ENCODE peak calls at places on chromosomes 13 and 19, in seven cellular contexts. T, S, Y, Q, D, G and Z are unnamed samples.

GRCh38 chr13:34512811-34513210 is 429.3 kb upstream of the NBEA start:
- DNase-seq in G (no peak), Q (no peak), Y (no peak), D (no peak), T (no peak), S (no peak), Z (no peak)

GRCh38 chr19:21101511-21102242 is 19.7 kb downstream of the ZNF714 start:
- DNase-seq in Q (no peak), D (no peak), Y (no peak), S (no peak), T (no peak), G (no peak), Z (no peak)

GRCh38 chr19:2329162-2329505 is 650 bp downstream of the SPPL2B start:
- DNase-seq in Y (no peak), S (no peak), G (no peak), D (no peak), T (no peak), Q (no peak), Z (no peak)

GRCh38 chr19:11736696-11737095 is 2.0 kb downstream of the ZNF823 start:
- DNase-seq in S (peak), D (peak), T (no peak), Q (no peak), G (peak), Y (peak), Z (peak)

GRCh38 chr13:23205807-23206206 is 25.0 kb downstream of the SGCG start:
- DNase-seq in T (no peak), Y (no peak), Q (no peak), S (no peak), D (no peak), G (no peak), Z (no peak)

GRCh38 chr19:48565090-48565489 is 13.1 kb downstream of the SULT2B1 start:
- DNase-seq in T (no peak), G (no peak), D (no peak), Q (no peak), Y (no peak), S (peak), Z (peak)

GRCh38 chr19:27974082-27974513 is 1238.9 kb downstream of the UQCRFS1 start:
- DNase-seq in G (no peak), Q (no peak), S (peak), T (peak), D (no peak), Y (peak), Z (peak)

GRCh38 chr13:71587778-71588177 is 279.2 kb downstream of the DACH1 start:
- DNase-seq in Y (no peak), S (no peak), G (no peak), D (no peak), T (no peak), Q (no peak), Z (no peak)

GRCh38 chr19:15962319-15962718 is 13.5 kb downstream of the OR10H4 start:
- DNase-seq in Q (no peak), Y (no peak), G (no peak), S (no peak), T (no peak), D (no peak), Z (no peak)

GRCh38 chr19:46226438-46226973 is 3.0 kb upstream of the IGFL1 start:
- DNase-seq in D (no peak), Y (no peak), T (no peak), G (no peak), Q (no peak), S (no peak), Z (no peak)

GRCh38 chr19:19514215-19514633 is 1.1 kb downstream of the TSSK6 start:
- DNase-seq in T (no peak), D (peak), Q (no peak), S (peak), G (no peak), Y (no peak), Z (peak)

GRCh38 chr19:29524912-29525870 is 603 bp upstream of the VSTM2B start:
- DNase-seq in Y (no peak), Q (no peak), D (no peak), G (no peak), T (no peak), S (no peak), Z (no peak)

GRCh38 chr13:77235456-77236022 is 91.4 kb downstream of the MYCBP2 start:
- DNase-seq in G (no peak), Q (no peak), D (no peak), T (no peak), Y (no peak), S (no peak), Z (peak)

GRCh38 chr13:101231751-101232428 is 184.4 kb downstream of the NALCN start:
- DNase-seq in Q (no peak), S (peak), Y (no peak), T (no peak), D (no peak), G (no peak), Z (peak)

GRCh38 chr13:51280379-51280940 is 58.3 kb downstream of the FAM124A start:
- DNase-seq in Q (no peak), G (no peak), S (no peak), D (peak), T (no peak), Y (no peak), Z (no peak)

GRCh38 chr13:66689037-66689619 is 541.0 kb downstream of the PCDH9 start:
- DNase-seq in Q (no peak), T (no peak), G (no peak), D (no peak), Y (no peak), S (peak), Z (no peak)

GRCh38 chr19:10611907-10612306 is 13.4 kb upstream of the SLC44A2 start:
- DNase-seq in Q (no peak), S (no peak), D (no peak), T (no peak), G (no peak), Y (no peak), Z (peak)

GRCh38 chr19:11288349-11288748 is 7.6 kb upstream of the TSPAN16 start:
- DNase-seq in Q (no peak), S (peak), Y (peak), T (no peak), G (no peak), D (no peak), Z (peak)

GRCh38 chr13:71879129-71879535 is 12.1 kb upstream of the DACH1 start:
- DNase-seq in Y (peak), S (no peak), G (no peak), T (no peak), D (no peak), Q (peak), Z (no peak)

GRCh38 chr19:1261863-1262686 is 7.1 kb upstream of the CIRBP start:
- DNase-seq in G (peak), T (peak), Q (no peak), D (peak), S (peak), Y (no peak), Z (peak)

GRCh38 chr19:48398329-48399235 is 5.1 kb downstream of the GRIN2D start:
- DNase-seq in G (no peak), D (peak), Q (peak), T (peak), Y (peak), S (peak), Z (peak)

GRCh38 chr13:24038846-24039330 is 121.6 kb upstream of the SPATA13 start:
- DNase-seq in G (no peak), S (peak), T (no peak), D (no peak), Q (no peak), Y (no peak), Z (peak)

GRCh38 chr13:108322206-108322824 is 52.8 kb downstream of the TNFSF13B start:
- DNase-seq in S (peak), Y (peak), G (no peak), T (no peak), Q (no peak), D (no peak), Z (peak)

GRCh38 chr13:73406454-73406853 is 347.6 kb downstream of the KLF5 start:
- DNase-seq in Y (no peak), S (no peak), Q (no peak), T (no peak), D (no peak), G (no peak), Z (no peak)

GRCh38 chr19:58387338-58388174 is 487 bp downstream of the RPS5 start:
- DNase-seq in T (no peak), D (no peak), Q (no peak), G (no peak), Y (no peak), S (peak), Z (no peak)

GRCh38 chr13:37816276-37816675 is 53.3 kb downstream of the TRPC4 start:
- DNase-seq in T (no peak), D (no peak), G (no peak), Y (no peak), Q (no peak), S (no peak), Z (peak)

GRCh38 chr19:6564393-6564792 is 26.6 kb downstream of the CD70 start:
- DNase-seq in Q (no peak), D (no peak), T (no peak), G (no peak), S (peak), Y (no peak), Z (no peak)

GRCh38 chr13:36057041-36057440 is 74.1 kb downstream of the DCLK1 start:
- DNase-seq in Y (no peak), Q (no peak), T (no peak), D (no peak), S (peak), G (no peak), Z (no peak)

GRCh38 chr13:31045621-31046081 is 113.2 kb downstream of the TEX26 start:
- DNase-seq in Y (peak), G (peak), S (peak), D (peak), Q (peak), T (peak), Z (peak)

GRCh38 chr19:2426661-2427322 is 594 bp downstream of the TIMM13 start:
- DNase-seq in T (peak), Y (peak), D (no peak), Q (no peak), S (peak), G (no peak), Z (peak)

GRCh38 chr19:56595548-56595899 is 422 bp downstream of the ZNF71 start:
- DNase-seq in Y (no peak), T (no peak), D (no peak), Q (no peak), S (peak), G (no peak), Z (no peak)

GRCh38 chr19:44807652-44808462 is 1.0 kb upstream of the BCAM start:
- DNase-seq in T (peak), S (peak), G (peak), D (peak), Q (no peak), Y (no peak), Z (peak)

GRCh38 chr19:15915109-15915508 is 17.2 kb upstream of the CYP4F2 start:
- DNase-seq in G (no peak), T (no peak), D (no peak), Q (no peak), S (no peak), Y (no peak), Z (no peak)

GRCh38 chr19:45922281-45922680 is 7.7 kb upstream of the NANOS2 start:
- DNase-seq in Q (no peak), S (peak), Y (peak), G (no peak), T (no peak), D (no peak), Z (no peak)

GRCh38 chr13:48066310-48066989 is 28.5 kb downstream of the MED4 start:
- DNase-seq in T (no peak), D (no peak), Y (peak), Q (peak), S (peak), G (no peak), Z (peak)

GRCh38 chr19:56476671-56477428 is at the start of gene ZNF667:
- DNase-seq in G (no peak), D (no peak), T (no peak), Q (no peak), S (peak), Y (no peak), Z (peak)

GRCh38 chr19:39237200-39238184 is 7.3 kb downstream of the IFNL3 start:
- DNase-seq in G (no peak), Q (peak), T (peak), S (no peak), Y (peak), D (no peak), Z (no peak)

GRCh38 chr19:53877361-53877766 is 4.6 kb upstream of the PRKCG start:
- DNase-seq in Q (no peak), S (peak), D (no peak), T (no peak), G (no peak), Y (no peak), Z (peak)

DNA sequence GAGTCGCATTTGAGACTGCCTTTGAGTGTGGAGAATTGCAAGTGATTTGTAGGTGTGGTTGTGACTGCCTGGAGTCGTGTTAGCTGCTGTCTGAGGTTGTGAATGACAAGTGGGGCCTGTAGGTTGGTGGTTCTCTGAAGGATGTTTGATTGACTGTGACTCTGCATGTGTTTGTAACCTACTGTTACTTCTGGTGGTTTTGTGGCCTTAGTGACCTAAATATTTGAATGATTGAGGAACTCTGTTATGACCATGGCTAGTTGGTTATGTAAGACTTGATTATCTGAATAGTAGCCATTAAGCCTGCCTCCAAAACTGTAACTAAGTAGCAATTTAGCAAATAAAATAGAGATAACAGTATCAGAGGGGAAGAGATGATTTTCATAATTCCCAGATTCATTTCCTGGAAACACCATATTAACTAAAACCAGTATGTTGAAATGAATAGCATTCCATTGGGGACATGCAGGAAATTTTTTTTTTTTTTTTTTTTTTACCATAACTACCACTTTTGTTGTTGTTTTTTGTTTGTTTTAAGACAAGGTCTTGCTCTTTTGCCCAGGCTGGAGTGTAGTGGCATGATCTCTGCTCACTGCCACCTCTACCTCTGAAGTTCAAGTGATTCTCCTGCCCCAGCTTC is 846 bp downstream of the ZNF382 start:
- DNase-seq in Q (no peak), T (no peak), S (no peak), Y (peak), D (no peak), G (no peak), Z (peak)
- H3K4me3 ChIP-seq in Q (peak), T (peak), S (peak), Y (peak), D (peak), G (peak), Z (peak)

GRCh38 chr19:17830567-17831418 is 9.5 kb upstream of the INSL3 start:
- DNase-seq in T (peak), Q (no peak), Y (peak), S (peak), G (peak), D (no peak), Z (peak)
- H3K4me3 ChIP-seq in T (peak), Q (no peak), Y (no peak), S (peak), G (no peak), D (no peak), Z (peak)

GRCh38 chr19:13869324-13869723 is 7.6 kb upstream of the NANOS3 start:
- DNase-seq in T (no peak), S (no peak), Y (no peak), D (no peak), Q (no peak), G (no peak), Z (no peak)

GRCh38 chr19:13873776-13874515 is 3.0 kb upstream of the NANOS3 start:
- DNase-seq in S (no peak), Y (no peak), D (no peak), G (no peak), T (no peak), Q (no peak), Z (no peak)

GRCh38 chr19:13875824-13876223 is 1.1 kb upstream of the NANOS3 start:
- DNase-seq in Q (no peak), T (no peak), S (no peak), D (peak), G (no peak), Y (no peak), Z (no peak)

GRCh38 chr19:13872339-13872694 is 4.6 kb upstream of the NANOS3 start:
- DNase-seq in D (no peak), G (no peak), Q (no peak), S (no peak), Y (no peak), T (no peak), Z (no peak)

DNA sequence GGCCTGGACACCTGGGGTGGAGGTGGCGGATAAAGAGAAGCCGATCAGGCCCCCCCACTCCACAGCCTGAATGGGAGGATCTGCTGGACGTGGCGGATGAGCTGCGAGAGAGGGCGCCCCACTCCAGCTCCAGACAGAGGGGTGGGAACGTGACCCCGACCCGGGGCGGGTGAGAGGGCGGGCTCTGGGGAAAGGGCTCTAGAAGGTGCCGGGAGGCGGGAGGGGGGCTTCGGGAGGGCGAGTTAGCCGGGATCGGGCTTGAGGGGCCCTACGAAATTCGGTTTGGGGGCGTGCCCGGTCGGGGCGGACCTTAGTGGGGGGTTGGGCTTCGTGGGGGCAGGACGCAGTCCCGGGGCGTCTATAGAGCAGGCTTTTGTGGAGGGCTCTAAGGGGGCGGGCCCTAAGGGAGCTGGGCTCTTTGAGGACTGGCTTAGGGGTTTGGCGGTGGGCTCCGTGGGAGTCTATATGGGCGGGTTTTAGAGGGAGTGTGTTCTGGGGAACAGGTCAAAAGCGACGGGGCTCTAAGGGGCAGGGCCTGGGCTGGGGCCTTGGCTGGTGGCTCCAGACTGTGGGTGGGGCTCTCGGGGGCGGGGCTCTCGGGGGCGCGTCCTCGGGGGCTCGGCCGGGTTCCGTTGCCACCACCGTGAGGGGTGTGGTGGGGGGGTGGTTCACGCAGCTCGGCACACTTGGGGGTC is 4.1 kb upstream of the NANOS3 start:
- DNase-seq in D (no peak), Y (no peak), Q (no peak), G (no peak), S (no peak), T (no peak), Z (no peak)
- H3K4me3 ChIP-seq in D (peak), Y (peak), Q (peak), G (peak), S (peak), T (peak), Z (peak)

GRCh38 chr19:12986726-12987125 is 8.5 kb upstream of the NFIX start:
- DNase-seq in Q (no peak), G (no peak), D (no peak), S (no peak), T (no peak), Y (no peak), Z (no peak)

GRCh38 chr19:12984143-12984627 is 11.1 kb upstream of the NFIX start:
- DNase-seq in Y (no peak), S (peak), Q (no peak), D (no peak), T (no peak), G (no peak), Z (peak)

GRCh38 chr19:12984683-12985048 is 10.6 kb upstream of the NFIX start:
- DNase-seq in S (no peak), Q (no peak), G (no peak), T (no peak), D (no peak), Y (no peak), Z (no peak)

GRCh38 chr19:12983561-12984142 is 11.6 kb upstream of the NFIX start:
- DNase-seq in T (peak), Q (no peak), G (peak), S (peak), D (peak), Y (peak), Z (peak)

GRCh38 chr19:12985049-12985776 is 10.1 kb upstream of the NFIX start:
- DNase-seq in Y (peak), Q (no peak), S (peak), T (peak), G (no peak), D (no peak), Z (peak)
- H3K4me3 ChIP-seq in Y (no peak), Q (no peak), S (no peak), T (no peak), G (no peak), D (no peak), Z (no peak)

DNA sequence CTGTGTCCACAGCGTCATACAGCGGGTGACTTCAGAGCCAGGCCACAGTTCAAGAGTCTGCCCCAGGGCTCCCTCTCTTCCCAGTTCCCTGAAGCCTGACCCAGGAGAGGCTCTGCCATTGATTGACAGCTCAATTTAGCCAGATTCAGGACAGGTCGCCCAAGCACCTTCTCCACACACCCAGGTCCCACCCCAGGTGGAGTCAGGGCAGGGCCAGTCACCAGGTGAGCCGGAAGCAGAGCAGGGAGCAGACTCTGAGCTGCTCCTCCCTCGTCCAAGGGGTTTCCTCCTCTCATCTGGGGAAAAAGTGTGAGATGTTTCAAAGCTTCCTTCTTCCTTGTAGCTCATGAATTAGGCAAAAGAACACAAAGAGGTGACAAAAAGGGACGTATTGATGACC is 5.6 kb downstream of the CEACAM7 start:
- DNase-seq in Y (no peak), S (no peak), G (no peak), Q (no peak), D (no peak), T (no peak), Z (no peak)
- H3K4me3 ChIP-seq in Y (no peak), S (no peak), G (no peak), Q (no peak), D (no peak), T (no peak), Z (no peak)

GRCh38 chr13:55439450-55439849 is 1701.3 kb upstream of the PRR20A start:
- DNase-seq in S (no peak), D (no peak), G (no peak), Y (no peak), T (no peak), Q (no peak), Z (no peak)

GRCh38 chr13:55437162-55437561 is 1703.6 kb upstream of the PRR20A start:
- DNase-seq in D (no peak), S (no peak), G (no peak), Q (no peak), Y (no peak), T (no peak), Z (no peak)

GRCh38 chr13:55440465-55441085 is 1700.1 kb upstream of the PRR20A start:
- DNase-seq in G (no peak), S (no peak), Y (no peak), T (no peak), Q (no peak), D (no peak), Z (no peak)
- H3K4me3 ChIP-seq in G (no peak), S (no peak), Y (no peak), T (no peak), Q (no peak), D (no peak), Z (no peak)

GRCh38 chr19:34926361-34926684 is 380 bp upstream of the ZNF30 start:
- DNase-seq in G (no peak), S (no peak), T (no peak), Y (no peak), Q (no peak), D (no peak), Z (no peak)
- H3K4me3 ChIP-seq in G (no peak), S (no peak), T (peak), Y (peak), Q (peak), D (peak), Z (peak)

DNA sequence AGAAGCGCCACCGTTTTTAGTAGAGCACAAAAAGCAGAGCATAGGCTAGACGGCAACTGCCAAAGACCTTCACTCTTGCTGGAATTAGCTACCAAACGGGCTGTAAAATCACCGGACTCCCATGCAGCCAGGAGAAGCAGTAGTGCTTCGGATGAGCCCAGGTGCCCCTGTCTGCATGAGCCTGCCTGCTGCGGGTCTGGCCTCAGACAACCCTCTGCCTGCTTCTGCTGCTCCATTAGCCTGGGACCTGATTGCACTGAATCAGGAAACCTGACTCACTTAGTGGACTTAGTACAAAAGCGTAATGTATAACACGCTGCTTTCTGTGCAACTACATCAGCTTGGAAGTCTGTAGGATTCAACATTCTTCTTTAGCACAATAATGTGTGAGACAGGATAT is 170.0 kb downstream of the LMO7 start:
- DNase-seq in T (no peak), S (no peak), Q (no peak), Y (no peak), D (no peak), G (no peak), Z (no peak)
- H3K4me3 ChIP-seq in T (no peak), S (no peak), Q (no peak), Y (no peak), D (peak), G (no peak), Z (no peak)